ENCODE peak calls at places on chromosomes 2 and 18, in nine cellular contexts. One of them, this sample, is unnamed.

GRCh38 chr2:191678437-191679110 is 638 bp downstream of the NABP1 start:
- DNase-seq in cerebellar cortex: no peak
- DNase-seq in COR-L47: no peak
- DNase-seq in NCI-H2081: peak
- DNase-seq in AG08395: peak
- DNase-seq in iris pigment epithelial cell: no peak
- DNase-seq in NCI-H1105: no peak
- DNase-seq in heart left ventricle: peak
- DNase-seq in stimulated activated CD8-positive, alpha-beta memory T cell treated with anti-CD3 and anti-CD28 coated beads, Interleukin-4, amount 100 ng/mL, for 4 hours: peak
- DNase-seq in this sample: peak

GRCh38 chr2:164073053-164073757 is 337.4 kb upstream of the FIGN start:
- DNase-seq in NCI-H2081: no peak
- DNase-seq in heart left ventricle: no peak
- DNase-seq in AG08395: peak
- DNase-seq in COR-L47: peak
- DNase-seq in iris pigment epithelial cell: peak
- DNase-seq in cerebellar cortex: no peak
- DNase-seq in NCI-H1105: peak
- DNase-seq in stimulated activated CD8-positive, alpha-beta memory T cell treated with anti-CD3 and anti-CD28 coated beads, Interleukin-4, amount 100 ng/mL, for 4 hours: no peak
- DNase-seq in this sample: no peak

GRCh38 chr2:240107386-240107785 is 28.7 kb downstream of the COPS9 start:
- DNase-seq in heart left ventricle: no peak
- DNase-seq in AG08395: no peak
- DNase-seq in cerebellar cortex: no peak
- DNase-seq in NCI-H2081: no peak
- DNase-seq in stimulated activated CD8-positive, alpha-beta memory T cell treated with anti-CD3 and anti-CD28 coated beads, Interleukin-4, amount 100 ng/mL, for 4 hours: no peak
- DNase-seq in COR-L47: no peak
- DNase-seq in iris pigment epithelial cell: no peak
- DNase-seq in NCI-H1105: no peak
- DNase-seq in this sample: no peak

GRCh38 chr2:3447789-3448317 is 68.4 kb downstream of the TRAPPC12 start:
- DNase-seq in cerebellar cortex: no peak
- DNase-seq in iris pigment epithelial cell: no peak
- DNase-seq in NCI-H1105: no peak
- DNase-seq in COR-L47: peak
- DNase-seq in NCI-H2081: no peak
- DNase-seq in AG08395: peak
- DNase-seq in heart left ventricle: no peak
- DNase-seq in stimulated activated CD8-positive, alpha-beta memory T cell treated with anti-CD3 and anti-CD28 coated beads, Interleukin-4, amount 100 ng/mL, for 4 hours: no peak
- DNase-seq in this sample: no peak

GRCh38 chr2:11738589-11739436 is 7.6 kb upstream of the LPIN1 start:
- DNase-seq in NCI-H2081: no peak
- DNase-seq in heart left ventricle: peak
- DNase-seq in cerebellar cortex: peak
- DNase-seq in NCI-H1105: no peak
- DNase-seq in COR-L47: peak
- DNase-seq in iris pigment epithelial cell: peak
- DNase-seq in stimulated activated CD8-positive, alpha-beta memory T cell treated with anti-CD3 and anti-CD28 coated beads, Interleukin-4, amount 100 ng/mL, for 4 hours: no peak
- DNase-seq in AG08395: peak
- DNase-seq in this sample: peak

GRCh38 chr18:41751161-41751560 is 203.9 kb upstream of the PIK3C3 start:
- DNase-seq in AG08395: no peak
- DNase-seq in cerebellar cortex: no peak
- DNase-seq in COR-L47: no peak
- DNase-seq in NCI-H1105: no peak
- DNase-seq in heart left ventricle: no peak
- DNase-seq in NCI-H2081: no peak
- DNase-seq in iris pigment epithelial cell: no peak
- DNase-seq in stimulated activated CD8-positive, alpha-beta memory T cell treated with anti-CD3 and anti-CD28 coated beads, Interleukin-4, amount 100 ng/mL, for 4 hours: no peak
- DNase-seq in this sample: no peak

GRCh38 chr18:44790860-44791259 is 110.2 kb downstream of the SETBP1 start:
- DNase-seq in iris pigment epithelial cell: no peak
- DNase-seq in AG08395: no peak
- DNase-seq in COR-L47: no peak
- DNase-seq in stimulated activated CD8-positive, alpha-beta memory T cell treated with anti-CD3 and anti-CD28 coated beads, Interleukin-4, amount 100 ng/mL, for 4 hours: no peak
- DNase-seq in heart left ventricle: no peak
- DNase-seq in NCI-H2081: no peak
- DNase-seq in NCI-H1105: no peak
- DNase-seq in cerebellar cortex: no peak
- DNase-seq in this sample: no peak

GRCh38 chr2:221715783-221716386 is 143.8 kb upstream of the EPHA4 start:
- DNase-seq in iris pigment epithelial cell: no peak
- DNase-seq in cerebellar cortex: no peak
- DNase-seq in stimulated activated CD8-positive, alpha-beta memory T cell treated with anti-CD3 and anti-CD28 coated beads, Interleukin-4, amount 100 ng/mL, for 4 hours: no peak
- DNase-seq in NCI-H2081: no peak
- DNase-seq in AG08395: no peak
- DNase-seq in NCI-H1105: no peak
- DNase-seq in heart left ventricle: no peak
- DNase-seq in COR-L47: no peak
- DNase-seq in this sample: no peak

GRCh38 chr2:44741507-44741906 is 200.0 kb upstream of the SIX3 start:
- DNase-seq in NCI-H1105: no peak
- DNase-seq in heart left ventricle: no peak
- DNase-seq in iris pigment epithelial cell: peak
- DNase-seq in cerebellar cortex: no peak
- DNase-seq in AG08395: no peak
- DNase-seq in stimulated activated CD8-positive, alpha-beta memory T cell treated with anti-CD3 and anti-CD28 coated beads, Interleukin-4, amount 100 ng/mL, for 4 hours: no peak
- DNase-seq in COR-L47: no peak
- DNase-seq in NCI-H2081: no peak
- DNase-seq in this sample: no peak

GRCh38 chr18:57427429-57428181 is 7.6 kb upstream of the ONECUT2 start:
- DNase-seq in iris pigment epithelial cell: no peak
- DNase-seq in heart left ventricle: no peak
- DNase-seq in NCI-H2081: no peak
- DNase-seq in cerebellar cortex: no peak
- DNase-seq in AG08395: no peak
- DNase-seq in COR-L47: no peak
- DNase-seq in stimulated activated CD8-positive, alpha-beta memory T cell treated with anti-CD3 and anti-CD28 coated beads, Interleukin-4, amount 100 ng/mL, for 4 hours: no peak
- DNase-seq in NCI-H1105: no peak
- DNase-seq in this sample: peak

GRCh38 chr2:68765739-68766377 is 31.2 kb downstream of the ARHGAP25 start:
- DNase-seq in COR-L47: no peak
- DNase-seq in heart left ventricle: no peak
- DNase-seq in iris pigment epithelial cell: peak
- DNase-seq in stimulated activated CD8-positive, alpha-beta memory T cell treated with anti-CD3 and anti-CD28 coated beads, Interleukin-4, amount 100 ng/mL, for 4 hours: no peak
- DNase-seq in NCI-H2081: no peak
- DNase-seq in AG08395: no peak
- DNase-seq in NCI-H1105: no peak
- DNase-seq in cerebellar cortex: no peak
- DNase-seq in this sample: no peak

GRCh38 chr2:236538242-236538641 is 31.4 kb upstream of the ACKR3 start:
- DNase-seq in iris pigment epithelial cell: no peak
- DNase-seq in COR-L47: no peak
- DNase-seq in NCI-H1105: no peak
- DNase-seq in NCI-H2081: no peak
- DNase-seq in AG08395: no peak
- DNase-seq in stimulated activated CD8-positive, alpha-beta memory T cell treated with anti-CD3 and anti-CD28 coated beads, Interleukin-4, amount 100 ng/mL, for 4 hours: no peak
- DNase-seq in cerebellar cortex: no peak
- DNase-seq in heart left ventricle: no peak
- DNase-seq in this sample: no peak

GRCh38 chr2:121014876-121015275 is 270.1 kb downstream of the TFCP2L1 start:
- DNase-seq in NCI-H1105: no peak
- DNase-seq in AG08395: no peak
- DNase-seq in stimulated activated CD8-positive, alpha-beta memory T cell treated with anti-CD3 and anti-CD28 coated beads, Interleukin-4, amount 100 ng/mL, for 4 hours: no peak
- DNase-seq in COR-L47: no peak
- DNase-seq in cerebellar cortex: no peak
- DNase-seq in heart left ventricle: no peak
- DNase-seq in iris pigment epithelial cell: no peak
- DNase-seq in NCI-H2081: no peak
- DNase-seq in this sample: no peak

GRCh38 chr2:222922019-222922800 is 61.4 kb downstream of the ACSL3 start:
- DNase-seq in AG08395: no peak
- DNase-seq in COR-L47: no peak
- DNase-seq in NCI-H2081: peak
- DNase-seq in iris pigment epithelial cell: no peak
- DNase-seq in heart left ventricle: no peak
- DNase-seq in stimulated activated CD8-positive, alpha-beta memory T cell treated with anti-CD3 and anti-CD28 coated beads, Interleukin-4, amount 100 ng/mL, for 4 hours: no peak
- DNase-seq in cerebellar cortex: no peak
- DNase-seq in NCI-H1105: peak
- DNase-seq in this sample: no peak

GRCh38 chr2:219656523-219656922 is 29.1 kb downstream of the SLC4A3 start:
- DNase-seq in cerebellar cortex: no peak
- DNase-seq in iris pigment epithelial cell: peak
- DNase-seq in AG08395: no peak
- DNase-seq in COR-L47: no peak
- DNase-seq in NCI-H1105: no peak
- DNase-seq in heart left ventricle: no peak
- DNase-seq in stimulated activated CD8-positive, alpha-beta memory T cell treated with anti-CD3 and anti-CD28 coated beads, Interleukin-4, amount 100 ng/mL, for 4 hours: no peak
- DNase-seq in NCI-H2081: no peak
- DNase-seq in this sample: no peak

GRCh38 chr2:120017201-120017600 is 4.3 kb downstream of the EPB41L5 start:
- DNase-seq in AG08395: no peak
- DNase-seq in NCI-H1105: no peak
- DNase-seq in iris pigment epithelial cell: peak
- DNase-seq in heart left ventricle: no peak
- DNase-seq in COR-L47: no peak
- DNase-seq in NCI-H2081: no peak
- DNase-seq in cerebellar cortex: no peak
- DNase-seq in stimulated activated CD8-positive, alpha-beta memory T cell treated with anti-CD3 and anti-CD28 coated beads, Interleukin-4, amount 100 ng/mL, for 4 hours: no peak
- DNase-seq in this sample: no peak

GRCh38 chr2:145984541-145984940 is 1464.6 kb upstream of the ZEB2 start:
- DNase-seq in cerebellar cortex: no peak
- DNase-seq in iris pigment epithelial cell: peak
- DNase-seq in NCI-H2081: no peak
- DNase-seq in AG08395: no peak
- DNase-seq in stimulated activated CD8-positive, alpha-beta memory T cell treated with anti-CD3 and anti-CD28 coated beads, Interleukin-4, amount 100 ng/mL, for 4 hours: no peak
- DNase-seq in NCI-H1105: no peak
- DNase-seq in heart left ventricle: no peak
- DNase-seq in COR-L47: no peak
- DNase-seq in this sample: peak

GRCh38 chr2:1140389-1141003 is 189.8 kb downstream of the SNTG2 start:
- DNase-seq in stimulated activated CD8-positive, alpha-beta memory T cell treated with anti-CD3 and anti-CD28 coated beads, Interleukin-4, amount 100 ng/mL, for 4 hours: no peak
- DNase-seq in AG08395: peak
- DNase-seq in iris pigment epithelial cell: no peak
- DNase-seq in NCI-H2081: no peak
- DNase-seq in heart left ventricle: no peak
- DNase-seq in NCI-H1105: no peak
- DNase-seq in COR-L47: no peak
- DNase-seq in cerebellar cortex: peak
- DNase-seq in this sample: no peak

GRCh38 chr2:238440331-238440730 is 13.6 kb downstream of the ASB1 start:
- DNase-seq in NCI-H2081: no peak
- DNase-seq in stimulated activated CD8-positive, alpha-beta memory T cell treated with anti-CD3 and anti-CD28 coated beads, Interleukin-4, amount 100 ng/mL, for 4 hours: no peak
- DNase-seq in cerebellar cortex: no peak
- DNase-seq in heart left ventricle: no peak
- DNase-seq in COR-L47: no peak
- DNase-seq in iris pigment epithelial cell: no peak
- DNase-seq in NCI-H1105: no peak
- DNase-seq in AG08395: no peak
- DNase-seq in this sample: no peak

GRCh38 chr18:62856294-62856693 is 141.0 kb downstream of the PHLPP1 start:
- DNase-seq in NCI-H1105: no peak
- DNase-seq in heart left ventricle: no peak
- DNase-seq in stimulated activated CD8-positive, alpha-beta memory T cell treated with anti-CD3 and anti-CD28 coated beads, Interleukin-4, amount 100 ng/mL, for 4 hours: no peak
- DNase-seq in iris pigment epithelial cell: no peak
- DNase-seq in cerebellar cortex: no peak
- DNase-seq in AG08395: no peak
- DNase-seq in COR-L47: no peak
- DNase-seq in NCI-H2081: no peak
- DNase-seq in this sample: no peak

GRCh38 chr2:7392076-7392787 is 475.0 kb downstream of the RNF144A start:
- DNase-seq in AG08395: no peak
- DNase-seq in iris pigment epithelial cell: peak
- DNase-seq in NCI-H2081: no peak
- DNase-seq in stimulated activated CD8-positive, alpha-beta memory T cell treated with anti-CD3 and anti-CD28 coated beads, Interleukin-4, amount 100 ng/mL, for 4 hours: no peak
- DNase-seq in NCI-H1105: no peak
- DNase-seq in cerebellar cortex: no peak
- DNase-seq in heart left ventricle: no peak
- DNase-seq in COR-L47: no peak
- DNase-seq in this sample: no peak

GRCh38 chr2:173741715-173742114 is 223.5 kb downstream of the SP3 start:
- DNase-seq in COR-L47: peak
- DNase-seq in stimulated activated CD8-positive, alpha-beta memory T cell treated with anti-CD3 and anti-CD28 coated beads, Interleukin-4, amount 100 ng/mL, for 4 hours: no peak
- DNase-seq in NCI-H1105: peak
- DNase-seq in heart left ventricle: peak
- DNase-seq in NCI-H2081: no peak
- DNase-seq in AG08395: no peak
- DNase-seq in iris pigment epithelial cell: no peak
- DNase-seq in cerebellar cortex: no peak
- DNase-seq in this sample: peak

GRCh38 chr2:28658369-28658768 is 93.3 kb upstream of the PPP1CB start:
- DNase-seq in stimulated activated CD8-positive, alpha-beta memory T cell treated with anti-CD3 and anti-CD28 coated beads, Interleukin-4, amount 100 ng/mL, for 4 hours: no peak
- DNase-seq in NCI-H2081: no peak
- DNase-seq in COR-L47: no peak
- DNase-seq in cerebellar cortex: no peak
- DNase-seq in AG08395: no peak
- DNase-seq in heart left ventricle: no peak
- DNase-seq in iris pigment epithelial cell: peak
- DNase-seq in NCI-H1105: no peak
- DNase-seq in this sample: no peak

GRCh38 chr18:77092104-77093066 is 40.2 kb downstream of the MBP start:
- DNase-seq in iris pigment epithelial cell: no peak
- DNase-seq in heart left ventricle: no peak
- DNase-seq in stimulated activated CD8-positive, alpha-beta memory T cell treated with anti-CD3 and anti-CD28 coated beads, Interleukin-4, amount 100 ng/mL, for 4 hours: no peak
- DNase-seq in COR-L47: no peak
- DNase-seq in NCI-H2081: no peak
- DNase-seq in cerebellar cortex: no peak
- DNase-seq in AG08395: no peak
- DNase-seq in NCI-H1105: no peak
- DNase-seq in this sample: no peak

GRCh38 chr2:24083567-24084385 is 858 bp downstream of the TP53I3 start:
- DNase-seq in stimulated activated CD8-positive, alpha-beta memory T cell treated with anti-CD3 and anti-CD28 coated beads, Interleukin-4, amount 100 ng/mL, for 4 hours: no peak
- DNase-seq in iris pigment epithelial cell: peak
- DNase-seq in cerebellar cortex: peak
- DNase-seq in NCI-H2081: peak
- DNase-seq in NCI-H1105: peak
- DNase-seq in heart left ventricle: peak
- DNase-seq in AG08395: peak
- DNase-seq in COR-L47: peak
- DNase-seq in this sample: peak